ENCODE peak calls at places on chromosomes 3 and 15, in ten cellular contexts. One of them, this sample, is unnamed.

GRCh38 chr15:57782731-57783130 is 76.2 kb downstream of the POLR2M start:
- DNase-seq in sigmoid colon: no peak
- DNase-seq in breast epithelium: no peak
- DNase-seq in body of pancreas: no peak
- DNase-seq in Peyer's patch: no peak
- DNase-seq in adrenal gland: no peak
- DNase-seq in NB4: no peak
- DNase-seq in stomach: no peak
- DNase-seq in A549: no peak
- DNase-seq in heart left ventricle: no peak
- DNase-seq in this sample: no peak

GRCh38 chr3:144067059-144067458 is 95.4 kb downstream of the DIPK2A start:
- DNase-seq in NB4: no peak
- DNase-seq in heart left ventricle: no peak
- DNase-seq in adrenal gland: no peak
- DNase-seq in sigmoid colon: no peak
- DNase-seq in body of pancreas: no peak
- DNase-seq in breast epithelium: no peak
- DNase-seq in stomach: no peak
- DNase-seq in Peyer's patch: no peak
- DNase-seq in A549: no peak
- DNase-seq in this sample: no peak

GRCh38 chr15:49826640-49827281 is 205.9 kb downstream of the DTWD1 start:
- DNase-seq in NB4: no peak
- DNase-seq in stomach: no peak
- DNase-seq in A549: no peak
- DNase-seq in adrenal gland: no peak
- DNase-seq in sigmoid colon: no peak
- DNase-seq in heart left ventricle: no peak
- DNase-seq in Peyer's patch: no peak
- DNase-seq in body of pancreas: no peak
- DNase-seq in breast epithelium: no peak
- DNase-seq in this sample: no peak

GRCh38 chr3:100047455-100048141 is 66.7 kb downstream of the FILIP1L start:
- DNase-seq in adrenal gland: no peak
- DNase-seq in breast epithelium: no peak
- DNase-seq in sigmoid colon: no peak
- DNase-seq in Peyer's patch: no peak
- DNase-seq in body of pancreas: peak
- DNase-seq in heart left ventricle: no peak
- DNase-seq in A549: peak
- DNase-seq in NB4: peak
- DNase-seq in stomach: no peak
- DNase-seq in this sample: no peak

GRCh38 chr15:78837131-78837530 is 25.9 kb upstream of the ADAMTS7 start:
- DNase-seq in A549: no peak
- DNase-seq in body of pancreas: no peak
- DNase-seq in adrenal gland: no peak
- DNase-seq in NB4: no peak
- DNase-seq in breast epithelium: no peak
- DNase-seq in sigmoid colon: no peak
- DNase-seq in heart left ventricle: no peak
- DNase-seq in stomach: no peak
- DNase-seq in Peyer's patch: no peak
- DNase-seq in this sample: no peak

GRCh38 chr15:89936051-89936792 is 23.5 kb upstream of the ARPIN start:
- DNase-seq in Peyer's patch: no peak
- DNase-seq in breast epithelium: no peak
- DNase-seq in A549: no peak
- DNase-seq in sigmoid colon: no peak
- DNase-seq in body of pancreas: no peak
- DNase-seq in stomach: no peak
- DNase-seq in adrenal gland: no peak
- DNase-seq in heart left ventricle: no peak
- DNase-seq in NB4: peak
- DNase-seq in this sample: no peak

GRCh38 chr3:29454326-29454725 is 173.5 kb downstream of the RBMS3 start:
- DNase-seq in NB4: no peak
- DNase-seq in sigmoid colon: no peak
- DNase-seq in breast epithelium: no peak
- DNase-seq in stomach: no peak
- DNase-seq in body of pancreas: no peak
- DNase-seq in adrenal gland: no peak
- DNase-seq in heart left ventricle: no peak
- DNase-seq in A549: no peak
- DNase-seq in Peyer's patch: no peak
- DNase-seq in this sample: peak

GRCh38 chr3:63774776-63775175 is 44.3 kb upstream of the C3orf49 start:
- DNase-seq in heart left ventricle: no peak
- DNase-seq in NB4: peak
- DNase-seq in stomach: no peak
- DNase-seq in body of pancreas: no peak
- DNase-seq in Peyer's patch: no peak
- DNase-seq in adrenal gland: no peak
- DNase-seq in A549: no peak
- DNase-seq in sigmoid colon: no peak
- DNase-seq in breast epithelium: no peak
- DNase-seq in this sample: no peak

GRCh38 chr3:14289590-14290453 is 111.2 kb downstream of the LSM3 start:
- DNase-seq in NB4: peak
- DNase-seq in adrenal gland: peak
- DNase-seq in breast epithelium: no peak
- DNase-seq in sigmoid colon: no peak
- DNase-seq in stomach: no peak
- DNase-seq in body of pancreas: peak
- DNase-seq in heart left ventricle: no peak
- DNase-seq in Peyer's patch: no peak
- DNase-seq in A549: peak
- DNase-seq in this sample: no peak

GRCh38 chr3:30222436-30222835 is 384.0 kb upstream of the TGFBR2 start:
- DNase-seq in breast epithelium: no peak
- DNase-seq in body of pancreas: no peak
- DNase-seq in NB4: no peak
- DNase-seq in sigmoid colon: no peak
- DNase-seq in heart left ventricle: no peak
- DNase-seq in adrenal gland: no peak
- DNase-seq in A549: no peak
- DNase-seq in stomach: no peak
- DNase-seq in Peyer's patch: no peak
- DNase-seq in this sample: no peak

GRCh38 chr15:25811481-25811906 is 51.6 kb downstream of the ATP10A start:
- DNase-seq in NB4: peak
- DNase-seq in adrenal gland: no peak
- DNase-seq in breast epithelium: no peak
- DNase-seq in sigmoid colon: no peak
- DNase-seq in body of pancreas: no peak
- DNase-seq in Peyer's patch: no peak
- DNase-seq in stomach: no peak
- DNase-seq in heart left ventricle: no peak
- DNase-seq in A549: no peak
- DNase-seq in this sample: no peak

GRCh38 chr3:154018100-154018696 is 103.0 kb upstream of the ARHGEF26 start:
- DNase-seq in stomach: peak
- DNase-seq in breast epithelium: no peak
- DNase-seq in Peyer's patch: peak
- DNase-seq in sigmoid colon: no peak
- DNase-seq in NB4: peak
- DNase-seq in heart left ventricle: no peak
- DNase-seq in A549: peak
- DNase-seq in adrenal gland: no peak
- DNase-seq in body of pancreas: no peak
- DNase-seq in this sample: no peak

GRCh38 chr3:188233320-188233719 is 79.4 kb downstream of the LPP start:
- DNase-seq in sigmoid colon: no peak
- DNase-seq in breast epithelium: no peak
- DNase-seq in NB4: no peak
- DNase-seq in A549: no peak
- DNase-seq in heart left ventricle: no peak
- DNase-seq in Peyer's patch: no peak
- DNase-seq in stomach: no peak
- DNase-seq in adrenal gland: peak
- DNase-seq in body of pancreas: no peak
- DNase-seq in this sample: no peak

GRCh38 chr3:37309945-37310665 is 135.7 kb upstream of the LRRFIP2 start:
- DNase-seq in Peyer's patch: no peak
- DNase-seq in A549: no peak
- DNase-seq in body of pancreas: no peak
- DNase-seq in sigmoid colon: no peak
- DNase-seq in stomach: no peak
- DNase-seq in breast epithelium: no peak
- DNase-seq in adrenal gland: no peak
- DNase-seq in NB4: no peak
- DNase-seq in heart left ventricle: no peak
- DNase-seq in this sample: no peak

GRCh38 chr15:55799287-55800212 is 56.6 kb upstream of the PRTG start:
- DNase-seq in adrenal gland: peak
- DNase-seq in sigmoid colon: no peak
- DNase-seq in heart left ventricle: no peak
- DNase-seq in stomach: peak
- DNase-seq in A549: peak
- DNase-seq in body of pancreas: peak
- DNase-seq in breast epithelium: no peak
- DNase-seq in Peyer's patch: no peak
- DNase-seq in NB4: peak
- DNase-seq in this sample: no peak
- TF ChIP-seq CTCF in adrenal gland: peak
- TF ChIP-seq CTCF in sigmoid colon: peak
- TF ChIP-seq CTCF in heart left ventricle: peak
- TF ChIP-seq CTCF in stomach: no peak
- TF ChIP-seq CTCF in A549: peak
- TF ChIP-seq CTCF in body of pancreas: peak
- TF ChIP-seq CTCF in breast epithelium: peak
- TF ChIP-seq CTCF in Peyer's patch: no peak
- TF ChIP-seq CTCF in NB4: peak
- TF ChIP-seq CTCF in this sample: no peak

GRCh38 chr15:43775411-43775965 is 1.3 kb downstream of the ELL3 start:
- DNase-seq in stomach: peak
- DNase-seq in Peyer's patch: peak
- DNase-seq in A549: peak
- DNase-seq in heart left ventricle: no peak
- DNase-seq in sigmoid colon: no peak
- DNase-seq in breast epithelium: peak
- DNase-seq in NB4: peak
- DNase-seq in adrenal gland: peak
- DNase-seq in body of pancreas: peak
- DNase-seq in this sample: peak
- TF ChIP-seq POLR2A in stomach: no peak
- TF ChIP-seq POLR2A in Peyer's patch: peak
- TF ChIP-seq POLR2A in A549: no peak
- TF ChIP-seq POLR2A in heart left ventricle: no peak
- TF ChIP-seq POLR2A in sigmoid colon: no peak
- TF ChIP-seq POLR2A in breast epithelium: no peak
- TF ChIP-seq POLR2A in NB4: no peak
- TF ChIP-seq POLR2A in adrenal gland: no peak
- TF ChIP-seq POLR2A in body of pancreas: no peak
- TF ChIP-seq POLR2A in this sample: no peak

DNA sequence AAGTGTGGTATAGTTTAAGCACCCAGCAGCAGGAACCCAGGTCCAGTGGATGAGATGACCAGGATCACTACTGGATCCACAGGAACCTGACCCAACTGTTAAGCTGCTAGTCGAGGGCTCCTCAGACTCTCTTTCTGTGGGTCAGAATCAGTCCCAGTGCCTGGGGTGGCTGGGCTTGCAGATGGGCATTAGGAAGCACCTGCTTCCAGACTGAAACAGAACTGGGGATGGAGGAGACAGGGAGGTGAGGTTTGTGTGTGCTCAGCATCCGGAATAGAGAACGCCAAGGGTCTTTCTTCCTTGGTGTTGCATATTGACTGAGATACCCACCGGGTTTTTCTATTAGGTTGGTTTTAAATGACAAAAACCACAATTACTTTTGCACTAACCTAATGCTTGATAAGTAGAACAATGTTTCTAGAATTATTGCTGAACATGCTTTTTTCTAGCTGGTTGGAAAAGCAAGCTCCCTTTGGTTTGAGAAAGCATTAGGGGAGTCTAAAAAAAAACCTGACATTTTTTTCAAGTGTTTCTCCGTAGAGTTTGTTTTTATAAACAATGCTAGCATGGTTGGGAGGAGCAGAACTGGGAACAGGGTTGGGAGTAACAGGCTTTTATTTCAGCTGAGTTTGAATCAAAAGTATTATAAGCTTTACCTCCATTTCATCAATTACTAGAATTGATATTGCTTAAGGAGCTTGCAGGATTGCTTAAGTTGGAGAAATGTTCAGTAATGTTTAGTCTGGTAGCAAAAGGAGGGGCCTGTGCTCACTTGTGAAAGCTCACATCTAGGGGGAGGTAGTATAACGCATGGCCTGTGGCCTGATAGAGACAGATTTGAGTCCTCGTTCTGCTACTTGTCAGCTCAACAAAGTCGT is 913 bp downstream of the ST3GAL6 start:
- DNase-seq in A549: no peak
- DNase-seq in heart left ventricle: no peak
- DNase-seq in body of pancreas: no peak
- DNase-seq in stomach: no peak
- DNase-seq in Peyer's patch: no peak
- DNase-seq in sigmoid colon: no peak
- DNase-seq in breast epithelium: no peak
- DNase-seq in NB4: peak
- DNase-seq in adrenal gland: no peak
- DNase-seq in this sample: no peak
- TF ChIP-seq CTCF in A549: no peak
- TF ChIP-seq CTCF in heart left ventricle: no peak
- TF ChIP-seq CTCF in body of pancreas: no peak
- TF ChIP-seq CTCF in stomach: no peak
- TF ChIP-seq CTCF in Peyer's patch: no peak
- TF ChIP-seq CTCF in sigmoid colon: no peak
- TF ChIP-seq CTCF in breast epithelium: no peak
- TF ChIP-seq CTCF in NB4: no peak
- TF ChIP-seq CTCF in adrenal gland: no peak
- TF ChIP-seq CTCF in this sample: no peak

DNA sequence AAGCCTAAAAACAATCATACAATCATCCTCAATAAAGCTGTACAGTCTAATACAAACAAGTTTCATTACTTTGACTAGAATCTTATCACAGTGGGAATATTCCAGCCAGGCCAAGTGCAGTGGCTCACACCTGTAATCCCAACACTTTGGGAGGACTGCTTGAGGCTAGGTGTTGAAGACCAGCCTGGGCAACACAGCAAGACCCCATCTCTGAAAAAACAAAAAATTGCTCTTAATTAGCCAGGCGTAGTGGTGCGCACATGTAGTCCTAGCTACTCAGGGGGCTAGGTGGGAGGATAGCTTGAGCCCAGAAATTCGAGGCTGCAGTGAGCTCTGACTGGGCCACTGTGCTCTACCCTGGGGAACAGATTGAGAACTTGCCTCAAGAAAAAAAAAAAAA is 3.3 kb downstream of the RPN1 start:
- DNase-seq in A549: no peak
- DNase-seq in NB4: no peak
- DNase-seq in breast epithelium: no peak
- DNase-seq in adrenal gland: no peak
- DNase-seq in stomach: no peak
- DNase-seq in Peyer's patch: no peak
- DNase-seq in heart left ventricle: no peak
- DNase-seq in body of pancreas: no peak
- DNase-seq in sigmoid colon: no peak
- DNase-seq in this sample: no peak
- TF ChIP-seq POLR2A in A549: no peak
- TF ChIP-seq POLR2A in NB4: no peak
- TF ChIP-seq POLR2A in breast epithelium: no peak
- TF ChIP-seq POLR2A in adrenal gland: no peak
- TF ChIP-seq POLR2A in stomach: no peak
- TF ChIP-seq POLR2A in Peyer's patch: no peak
- TF ChIP-seq POLR2A in heart left ventricle: no peak
- TF ChIP-seq POLR2A in body of pancreas: no peak
- TF ChIP-seq POLR2A in sigmoid colon: no peak
- TF ChIP-seq POLR2A in this sample: no peak

GRCh38 chr3:170117134-170117533 is 64.4 kb downstream of the PHC3 start:
- DNase-seq in heart left ventricle: no peak
- DNase-seq in adrenal gland: no peak
- DNase-seq in sigmoid colon: no peak
- DNase-seq in Peyer's patch: no peak
- DNase-seq in NB4: peak
- DNase-seq in breast epithelium: no peak
- DNase-seq in body of pancreas: no peak
- DNase-seq in A549: peak
- DNase-seq in stomach: no peak
- DNase-seq in this sample: no peak
- TF ChIP-seq CTCF in heart left ventricle: no peak
- TF ChIP-seq CTCF in adrenal gland: no peak
- TF ChIP-seq CTCF in sigmoid colon: no peak
- TF ChIP-seq CTCF in Peyer's patch: peak
- TF ChIP-seq CTCF in NB4: no peak
- TF ChIP-seq CTCF in breast epithelium: no peak
- TF ChIP-seq CTCF in body of pancreas: no peak
- TF ChIP-seq CTCF in A549: no peak
- TF ChIP-seq CTCF in stomach: no peak
- TF ChIP-seq CTCF in this sample: no peak